ENCODE peak calls at places on chromosomes 3 and 15, in seven cellular contexts. L is MM.1S, X is foreskin fibroblast, A is left ventricle myocardium inferior, B is thyroid gland, D is pancreas, Z is left lung. M is an unnamed sample.

GRCh38 chr3:30934208-30934550 is 39.7 kb upstream of the GADL1 start:
- DNase-seq in L (peak; percentile 39), X (peak; percentile 65), A (no peak), B (no peak), D (no peak), Z (no peak), M (peak; percentile 17)

GRCh38 chr3:136733317-136733833 is 18.8 kb downstream of the STAG1 start:
- DNase-seq in L (no peak), X (peak; percentile 64), A (no peak), B (no peak), D (no peak), Z (no peak), M (no peak)

GRCh38 chr3:187646906-187647660 is 23.1 kb downstream of the SST start:
- DNase-seq in L (no peak), X (no peak), A (no peak), B (no peak), D (no peak), Z (no peak), M (no peak)

GRCh38 chr15:23395030-23395692 is 40.6 kb downstream of the GOLGA8S start:
- DNase-seq in L (no peak), X (no peak), A (no peak), B (no peak), D (no peak), Z (no peak), M (no peak)

GRCh38 chr3:122213650-122214049 is 30.2 kb downstream of the CASR start:
- DNase-seq in L (no peak), X (no peak), A (no peak), B (no peak), D (no peak), Z (no peak), M (no peak)

GRCh38 chr3:36124118-36124796 is 256.0 kb upstream of the STAC start:
- DNase-seq in L (peak; percentile 33), X (peak; percentile 71), A (no peak), B (no peak), D (no peak), Z (no peak), M (peak; percentile 64)

GRCh38 chr3:194107126-194107525 is 28.8 kb upstream of the HES1 start:
- DNase-seq in L (no peak), X (no peak), A (no peak), B (no peak), D (no peak), Z (no peak), M (no peak)

GRCh38 chr3:131535131-131535530 is 32.4 kb upstream of the MRPL3 start:
- DNase-seq in L (no peak), X (peak; percentile 93), A (no peak), B (no peak), D (no peak), Z (no peak), M (no peak)

GRCh38 chr3:52052831-52053306 is 3.5 kb downstream of the DUSP7 start:
- DNase-seq in L (no peak), X (peak; percentile 89), A (peak; percentile 92), B (peak; percentile 67), D (peak; percentile 76), Z (peak; percentile 91), M (no peak)

GRCh38 chr3:13709706-13710105 is 160.8 kb downstream of the FBLN2 start:
- DNase-seq in L (no peak), X (no peak), A (no peak), B (no peak), D (no peak), Z (no peak), M (no peak)

GRCh38 chr3:184583345-184584000 is 21.9 kb downstream of the EPHB3 start:
- DNase-seq in L (no peak), X (peak; percentile 49), A (peak; percentile 71), B (no peak), D (no peak), Z (peak; percentile 82), M (no peak)

GRCh38 chr15:70111203-70112017 is 13.7 kb upstream of the TLE3 start:
- DNase-seq in L (no peak), X (peak; percentile 83), A (peak; percentile 81), B (peak; percentile 87), D (peak; percentile 80), Z (no peak), M (peak; percentile 72)

GRCh38 chr3:126737527-126737926 is 33.5 kb downstream of the CHCHD6 start:
- DNase-seq in L (no peak), X (no peak), A (no peak), B (no peak), D (no peak), Z (no peak), M (no peak)

DNA sequence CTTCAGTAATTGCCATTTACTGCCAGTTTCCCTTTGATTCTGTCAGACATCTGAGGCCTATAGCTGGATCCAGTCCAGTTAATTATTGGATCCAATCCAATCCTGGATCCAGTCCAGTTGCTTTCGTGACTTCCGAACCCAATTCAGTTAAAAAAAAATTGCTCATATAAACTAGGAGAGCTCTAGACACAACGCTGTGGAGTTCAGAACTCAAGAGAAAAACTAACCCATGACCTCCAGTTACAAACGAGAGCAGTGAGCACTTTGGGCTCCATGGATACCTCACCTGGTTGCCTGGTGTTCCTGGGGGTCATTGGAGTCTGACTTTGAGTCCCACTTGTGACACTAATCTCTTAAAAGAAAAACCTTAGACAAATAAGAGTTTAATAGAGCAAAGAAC is 269.8 kb downstream of the THSD4 start:
- DNase-seq in L (no peak), X (peak; percentile 39), A (no peak), B (peak; percentile 59), D (no peak), Z (no peak), M (no peak)
- TF ChIP-seq CTCF in L (no peak), X (no peak), A (no peak), B (no peak), D (no peak), Z (no peak), M (no peak)

GRCh38 chr15:51621917-51622268 is 678 bp downstream of the DMXL2 start:
- DNase-seq in L (peak; percentile 60), X (peak; percentile 79), A (peak; percentile 32), B (peak; percentile 47), D (peak; percentile 41), Z (peak; percentile 87), M (peak; percentile 42)
- TF ChIP-seq CTCF in L (no peak), X (peak; percentile 33), A (no peak), B (no peak), D (no peak), Z (no peak), M (no peak)

GRCh38 chr15:33315044-33315443 is 4.3 kb downstream of the RYR3 start:
- DNase-seq in L (no peak), X (no peak), A (no peak), B (no peak), D (no peak), Z (no peak), M (no peak)
- TF ChIP-seq CTCF in L (no peak), X (no peak), A (no peak), B (no peak), D (no peak), Z (no peak), M (no peak)

DNA sequence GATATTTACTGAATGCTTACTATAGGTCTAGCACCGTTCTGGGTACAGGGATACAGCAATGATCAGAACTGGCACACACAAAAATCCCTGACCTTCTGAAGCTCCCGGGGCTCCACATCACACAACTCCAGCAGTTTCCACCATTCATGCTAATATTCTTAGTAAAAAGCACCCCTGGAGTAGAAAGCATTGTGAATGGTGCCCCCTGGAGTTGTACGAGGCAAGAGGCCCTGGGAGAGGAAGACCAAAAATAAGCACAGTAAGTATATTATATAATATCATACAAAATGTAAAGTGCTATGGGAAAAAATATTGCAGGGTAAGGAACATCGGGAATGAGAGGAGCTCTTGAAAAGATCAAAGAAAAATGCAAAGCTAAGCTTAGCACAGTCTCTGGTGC is 790 bp upstream of the SRGAP3 start:
- DNase-seq in L (no peak), X (no peak), A (no peak), B (no peak), D (no peak), Z (no peak), M (no peak)
- TF ChIP-seq CTCF in L (no peak), X (no peak), A (no peak), B (no peak), D (no peak), Z (no peak), M (no peak)

GRCh38 chr3:541328-541727 is 344.8 kb downstream of the CHL1 start:
- DNase-seq in L (no peak), X (no peak), A (no peak), B (no peak), D (no peak), Z (no peak), M (no peak)

GRCh38 chr3:536417-536813 is 339.9 kb downstream of the CHL1 start:
- DNase-seq in L (no peak), X (peak; percentile 0), A (no peak), B (no peak), D (no peak), Z (no peak), M (no peak)

GRCh38 chr3:535566-536416 is 339.2 kb downstream of the CHL1 start:
- DNase-seq in L (no peak), X (peak; percentile 43), A (peak; percentile 21), B (peak; percentile 52), D (peak; percentile 33), Z (peak; percentile 80), M (no peak)
- TF ChIP-seq CTCF in L (no peak), X (no peak), A (peak; percentile 32), B (no peak), D (peak; percentile 30), Z (peak; percentile 35), M (no peak)

DNA sequence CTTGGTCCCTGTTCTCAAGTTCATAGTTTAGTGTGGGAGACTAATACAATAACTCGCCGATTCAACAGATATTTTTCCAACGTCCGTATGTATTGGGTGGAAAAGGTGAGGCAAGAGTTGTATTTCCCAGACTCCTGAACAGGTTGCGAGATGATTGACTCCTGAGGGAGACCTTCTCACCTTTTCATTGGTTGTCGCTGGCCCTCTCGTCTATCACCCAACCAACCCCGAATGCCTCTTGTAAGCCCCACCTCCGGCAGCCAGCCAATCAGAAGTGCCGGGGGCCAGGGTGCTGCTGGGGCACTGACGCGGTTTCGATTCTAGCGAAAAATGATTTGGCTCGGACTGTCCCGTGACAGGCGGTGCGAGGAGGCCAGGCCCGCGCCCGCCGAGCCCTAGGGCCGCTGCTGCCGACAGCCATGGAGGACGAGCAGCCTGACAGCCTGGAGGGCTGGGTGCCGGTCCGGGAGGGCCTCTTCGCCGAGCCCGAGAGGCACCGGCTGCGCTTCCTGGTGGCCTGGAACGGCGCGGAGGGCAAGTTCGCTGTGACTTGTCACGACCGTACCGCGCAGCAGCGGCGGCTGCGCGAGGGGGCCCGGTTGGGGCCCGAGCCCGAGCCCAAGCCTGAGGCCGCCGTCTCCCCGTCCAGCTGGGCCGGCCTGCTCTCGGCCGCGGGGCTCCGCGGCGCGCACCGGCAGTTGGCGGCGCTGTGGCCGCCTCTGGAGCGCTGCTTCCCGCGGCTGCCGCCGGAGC is at the start of gene WHAMM:
- DNase-seq in L (peak; percentile 98), X (peak; percentile 99), A (peak; percentile 99), B (peak; percentile 99), D (peak; percentile 99), Z (peak; percentile 97), M (peak; percentile 99)
- TF ChIP-seq CTCF in L (no peak), X (no peak), A (peak; percentile 19), B (no peak), D (no peak), Z (no peak), M (no peak)

DNA sequence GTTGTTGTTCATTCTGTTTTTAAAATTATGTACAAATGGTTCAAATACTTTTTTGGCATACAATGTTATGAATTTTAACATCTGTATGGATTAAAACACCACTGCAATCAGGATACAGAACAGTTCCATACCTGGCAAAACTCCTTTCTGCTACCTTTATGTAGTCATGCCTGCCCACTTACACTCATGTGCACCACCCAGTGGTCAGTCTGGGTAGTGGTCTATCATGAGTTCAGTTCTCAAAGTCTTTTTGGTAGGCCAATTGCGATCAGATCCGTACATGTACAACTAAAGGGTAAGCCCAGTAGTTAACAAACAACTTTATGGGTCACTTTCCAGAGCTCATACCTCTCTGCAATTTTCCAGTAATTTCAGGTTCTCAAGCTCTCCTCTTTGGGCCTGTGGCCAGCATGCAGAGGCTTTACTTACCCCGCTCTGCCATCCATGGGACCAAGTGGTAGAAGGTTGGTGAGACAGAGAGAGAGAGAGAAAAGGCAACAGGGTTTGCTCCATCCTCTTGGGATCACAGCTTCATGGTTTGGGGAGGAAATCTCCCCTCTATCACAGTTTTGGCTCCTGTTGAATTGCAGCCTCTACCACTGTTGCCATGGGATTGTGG is 63.9 kb upstream of the FAM98B start:
- DNase-seq in L (peak; percentile 63), X (peak; percentile 67), A (peak; percentile 42), B (peak; percentile 74), D (peak; percentile 43), Z (no peak), M (peak; percentile 71)
- TF ChIP-seq CTCF in L (peak; percentile 92), X (peak; percentile 81), A (peak; percentile 85), B (peak; percentile 44), D (peak; percentile 68), Z (peak; percentile 84), M (peak; percentile 41)